ENCODE peak calls at places on chromosomes 5 and 9, in four cellular contexts. E is B cell, G is uterus, T is lower lobe of right lung. B is an unnamed sample.

GRCh38 chr5:134267366-134268018 is 41.6 kb upstream of the PPP2CA start:
- DNase-seq in E (no peak), G (no peak), T (no peak), B (no peak)

GRCh38 chr9:4620881-4621555 is 41.1 kb upstream of the PLPP6 start:
- DNase-seq in E (no peak), G (no peak), T (no peak), B (no peak)

GRCh38 chr5:78717674-78718073 is 69.1 kb upstream of the LHFPL2 start:
- DNase-seq in G (no peak), T (no peak), E (no peak), B (no peak)

GRCh38 chr5:151592855-151593408 is 1.8 kb upstream of the FAT2 start:
- DNase-seq in E (no peak), T (no peak), G (no peak), B (no peak)

GRCh38 chr5:40479939-40480338 is 199.8 kb upstream of the PTGER4 start:
- DNase-seq in E (no peak), G (no peak), T (no peak), B (no peak)

GRCh38 chr9:133199648-133200321 is 9.3 kb downstream of the OBP2B start:
- DNase-seq in T (peak), E (peak), G (no peak), B (no peak)

GRCh38 chr5:173055983-173056782 is at the start of gene CREBRF:
- DNase-seq in E (peak), T (peak), G (peak), B (peak)

GRCh38 chr5:153223376-153223775 is 267.1 kb upstream of the GRIA1 start:
- DNase-seq in G (no peak), T (no peak), E (no peak), B (no peak)

GRCh38 chr9:90778746-90779145 is 22.9 kb upstream of the SYK start:
- DNase-seq in T (no peak), E (no peak), G (no peak), B (no peak)

GRCh38 chr5:135243194-135244191 is 155.5 kb downstream of the MACROH2A1 start:
- DNase-seq in E (peak), T (no peak), G (peak), B (no peak)

GRCh38 chr9:137972355-137972987 is 94.9 kb downstream of the CACNA1B start:
- DNase-seq in G (no peak), E (no peak), T (peak), B (no peak)

GRCh38 chr5:53473644-53474043 is 6.8 kb upstream of the FST start:
- DNase-seq in T (no peak), G (no peak), E (no peak), B (no peak)

GRCh38 chr5:78699565-78700143 is 51.1 kb upstream of the LHFPL2 start:
- DNase-seq in E (no peak), T (no peak), G (no peak), B (no peak)

GRCh38 chr5:56148453-56148971 is 84.6 kb downstream of the ANKRD55 start:
- DNase-seq in G (no peak), T (no peak), E (no peak), B (no peak)

GRCh38 chr5:159519365-159519764 is 189.1 kb upstream of the IL12B start:
- DNase-seq in E (no peak), T (no peak), G (no peak), B (no peak)

GRCh38 chr9:136645903-136646754 is 16.6 kb upstream of the EGFL7 start:
- DNase-seq in E (peak), T (peak), G (peak), B (no peak)

GRCh38 chr9:108377382-108377781 is 478.4 kb downstream of the ACTL7B start:
- DNase-seq in E (no peak), G (no peak), T (no peak), B (no peak)

GRCh38 chr5:144774247-144774646 is 603.6 kb downstream of the KCTD16 start:
- DNase-seq in E (no peak), G (no peak), T (no peak), B (no peak)

GRCh38 chr5:179768326-179769085 is 25.3 kb upstream of the LTC4S start:
- DNase-seq in T (no peak), G (no peak), E (no peak), B (no peak)

GRCh38 chr9:111148994-111149759 is 110.9 kb upstream of the LPAR1 start:
- DNase-seq in E (no peak), G (peak), T (no peak), B (no peak)

GRCh38 chr9:99463144-99463543 is 241.1 kb downstream of the SEC61B start:
- DNase-seq in T (no peak), E (no peak), G (no peak), B (no peak)

GRCh38 chr5:854966-855743 is 4.4 kb upstream of the ZDHHC11 start:
- DNase-seq in G (no peak), E (no peak), T (peak), B (no peak)

GRCh38 chr5:66440202-66440680 is 156.0 kb upstream of the MAST4 start:
- DNase-seq in E (no peak), G (peak), T (no peak), B (no peak)

GRCh38 chr5:16568875-16569580 is 47.8 kb downstream of the RETREG1 start:
- DNase-seq in G (no peak), T (no peak), E (no peak), B (no peak)

GRCh38 chr9:86413966-86414880 is 60.0 kb upstream of the TUT7 start:
- DNase-seq in T (no peak), G (no peak), E (no peak), B (no peak)

GRCh38 chr5:143582869-143583268 is 179.4 kb upstream of the NR3C1 start:
- DNase-seq in T (no peak), E (no peak), G (no peak), B (no peak)

GRCh38 chr5:95862636-95863382 is 40.3 kb upstream of the GLRX start:
- DNase-seq in E (no peak), G (no peak), T (no peak), B (no peak)
- TF ChIP-seq CTCF in E (no peak), G (no peak), T (no peak), B (no peak)

GRCh38 chr5:127536687-127537086 is 19.2 kb downstream of the PRRC1 start:
- DNase-seq in T (no peak), E (no peak), G (no peak), B (no peak)
- TF ChIP-seq CTCF in T (peak), E (peak), G (no peak), B (no peak)

GRCh38 chr5:5490774-5491347 is 68.4 kb downstream of the ICE1 start:
- DNase-seq in T (no peak), E (no peak), G (no peak), B (no peak)

GRCh38 chr5:5497132-5497748 is 74.8 kb downstream of the ICE1 start:
- DNase-seq in E (peak), G (peak), T (no peak), B (peak)

GRCh38 chr5:5492087-5492933 is 69.8 kb downstream of the ICE1 start:
- DNase-seq in G (no peak), E (peak), T (no peak), B (no peak)

GRCh38 chr5:5494489-5495402 is 72.3 kb downstream of the ICE1 start:
- DNase-seq in T (peak), G (peak), E (peak), B (no peak)
- TF ChIP-seq CTCF in T (no peak), G (no peak), E (no peak), B (no peak)

GRCh38 chr5:74993743-74994142 is 58.6 kb downstream of the GCNT4 start:
- DNase-seq in T (no peak), E (no peak), G (no peak), B (no peak)

GRCh38 chr5:74992791-74993190 is 59.6 kb downstream of the GCNT4 start:
- DNase-seq in G (no peak), T (no peak), E (no peak), B (no peak)

GRCh38 chr5:74990194-74990593 is 62.2 kb downstream of the GCNT4 start:
- DNase-seq in G (no peak), E (no peak), T (no peak), B (no peak)

GRCh38 chr5:74991522-74991921 is 60.8 kb downstream of the GCNT4 start:
- DNase-seq in G (no peak), E (no peak), T (no peak), B (no peak)

DNA sequence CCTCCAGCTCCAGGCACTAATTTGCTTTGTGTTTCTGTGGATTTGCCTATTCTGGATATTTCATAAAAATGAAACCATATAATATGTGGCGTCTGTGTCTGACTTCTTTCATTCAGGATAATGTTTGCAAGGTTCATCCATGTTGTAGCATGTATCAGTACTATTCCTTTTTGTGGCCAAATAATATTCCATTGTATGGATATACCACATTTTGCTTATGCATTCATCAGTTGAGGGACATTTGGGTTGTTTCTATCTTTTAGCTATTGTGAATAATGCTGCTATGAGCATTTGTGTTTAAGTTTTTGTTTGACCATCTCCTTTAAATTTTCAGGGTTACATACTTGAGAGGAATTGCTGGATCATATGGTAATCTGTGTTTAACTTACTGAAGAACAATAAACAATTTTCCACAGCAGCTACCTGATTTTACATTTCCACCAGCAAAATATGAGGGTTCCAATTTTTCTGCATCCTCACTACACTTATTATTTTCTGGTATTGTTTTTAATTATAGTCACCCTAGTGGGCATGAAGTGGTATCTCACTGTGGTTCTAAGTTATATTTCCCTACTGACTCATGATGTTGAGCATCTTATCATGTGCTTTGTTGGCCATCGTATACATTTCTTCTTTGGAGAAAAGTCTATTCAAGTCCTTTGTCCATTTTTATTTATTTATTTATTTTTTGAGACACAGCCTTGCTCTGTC is 63.9 kb downstream of the GCNT4 start:
- DNase-seq in T (no peak), G (no peak), E (no peak), B (no peak)
- TF ChIP-seq CTCF in T (no peak), G (no peak), E (no peak), B (no peak)

GRCh38 chr9:127521919-127522304 is 70.6 kb downstream of the LRSAM1 start:
- DNase-seq in E (no peak), T (peak), G (no peak), B (no peak)

GRCh38 chr9:127520941-127521918 is 69.9 kb downstream of the LRSAM1 start:
- DNase-seq in G (no peak), T (no peak), E (no peak), B (no peak)

GRCh38 chr9:127524373-127524772 is 73.1 kb downstream of the LRSAM1 start:
- DNase-seq in T (no peak), G (no peak), E (no peak), B (no peak)

GRCh38 chr9:127522727-127523126 is 71.4 kb downstream of the LRSAM1 start:
- DNase-seq in T (no peak), E (no peak), G (no peak), B (no peak)

DNA sequence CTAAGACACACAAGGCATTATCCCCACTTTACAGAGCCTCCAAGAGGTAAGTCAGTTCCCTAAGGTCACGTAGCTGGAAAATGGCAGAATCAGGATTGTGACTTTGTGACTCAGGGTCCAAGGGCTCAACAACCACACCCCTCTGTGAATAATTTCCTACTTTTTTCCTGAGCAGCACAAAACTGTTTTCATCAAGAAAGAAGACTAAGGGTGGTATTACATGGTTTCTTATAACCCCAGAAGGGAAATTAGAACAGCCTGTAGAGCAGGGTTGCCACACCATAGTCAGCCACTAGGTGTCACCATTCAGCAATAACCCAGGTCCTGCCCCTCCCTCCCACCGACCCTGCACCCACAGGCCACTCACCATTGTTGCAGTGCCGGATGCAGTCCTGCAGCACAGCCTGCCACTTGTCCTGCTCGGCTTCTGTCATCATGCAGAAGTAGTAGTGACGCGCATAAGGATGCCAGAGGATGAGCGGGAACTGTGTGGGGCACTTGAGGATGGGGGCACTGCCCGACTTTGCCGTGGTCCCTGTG is 72.1 kb downstream of the LRSAM1 start:
- DNase-seq in E (no peak), G (peak), T (no peak), B (no peak)
- TF ChIP-seq CTCF in E (no peak), G (peak), T (peak), B (no peak)

GRCh38 chr9:755454-756381 is 85.8 kb upstream of the DMRT1 start:
- DNase-seq in T (no peak), E (no peak), G (no peak), B (no peak)
- TF ChIP-seq CTCF in T (no peak), E (no peak), G (no peak), B (no peak)

DNA sequence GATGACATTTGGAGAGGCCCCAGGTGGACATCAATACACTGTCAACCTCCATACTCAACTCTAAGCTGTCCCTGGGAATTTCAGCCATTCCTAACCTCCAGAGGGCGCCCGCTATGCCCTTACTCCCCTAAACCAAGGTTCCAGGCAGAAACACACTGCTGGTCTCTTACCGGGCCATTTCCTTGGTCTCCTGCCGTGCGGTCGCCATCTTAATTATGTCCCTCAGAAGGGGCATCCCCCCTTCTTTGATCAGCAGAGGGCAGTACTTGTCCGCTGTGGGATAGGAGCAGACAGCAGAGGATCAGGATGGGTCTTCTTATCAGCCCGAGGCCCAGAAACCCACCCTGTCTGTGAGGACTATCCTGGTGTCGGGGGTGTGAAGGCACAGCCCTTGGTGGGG is 9.3 kb upstream of the ZDHHC12 start:
- DNase-seq in E (no peak), G (peak), T (peak), B (peak)
- TF ChIP-seq CTCF in E (peak), G (peak), T (peak), B (peak)

DNA sequence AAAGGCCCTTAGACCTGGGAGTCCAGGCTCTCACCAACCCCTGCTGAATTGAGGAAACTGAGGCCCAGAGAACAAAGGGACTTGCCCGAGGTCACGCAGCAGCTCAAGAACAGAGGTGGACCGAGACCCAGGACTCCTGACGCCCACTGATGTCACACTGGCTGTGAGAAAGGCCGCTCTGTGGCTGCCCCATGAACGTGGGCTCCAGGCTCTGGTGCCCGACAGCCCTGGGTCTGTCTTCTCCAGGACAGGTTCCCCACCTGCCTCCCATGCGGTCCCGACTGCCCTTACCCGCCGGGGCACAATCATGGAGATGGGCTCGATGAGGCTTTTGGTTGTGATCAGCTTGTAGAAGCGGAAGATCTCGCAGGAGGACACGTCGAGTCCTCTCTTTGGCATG is 9.3 kb upstream of the TRIM14 start:
- DNase-seq in G (no peak), T (no peak), E (no peak), B (no peak)
- TF ChIP-seq CTCF in G (no peak), T (no peak), E (no peak), B (no peak)

DNA sequence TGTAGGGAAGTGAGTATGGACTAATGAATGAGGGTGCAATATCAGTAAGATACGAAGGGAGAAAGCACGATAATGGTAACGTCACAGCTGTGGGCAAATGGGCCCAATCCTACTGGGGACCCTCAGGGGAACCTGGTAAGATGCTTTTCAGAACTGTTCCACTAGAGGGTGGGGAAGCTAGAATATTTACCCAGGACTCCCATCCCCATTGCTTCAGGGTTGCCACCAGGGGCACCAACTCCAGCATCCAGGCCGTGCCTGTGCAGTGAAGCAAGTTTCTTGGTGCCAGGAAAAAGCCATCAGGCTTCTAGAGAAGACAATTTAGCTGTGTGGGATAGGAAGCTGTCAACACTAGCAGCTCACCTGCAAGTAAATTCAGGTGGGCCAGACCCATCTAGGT is 409.3 kb downstream of the AGTPBP1 start:
- DNase-seq in E (no peak), T (no peak), G (no peak), B (no peak)
- TF ChIP-seq CTCF in E (no peak), T (no peak), G (no peak), B (peak)